ENCODE peak calls at places on chromosomes 1 and 21, in four cellular contexts. Z is K562, L is PC-9, O is astrocyte. N is an unnamed sample. For H3K27me3, the result is how much of the 10 kb centered on the place peaks cover.

GRCh38 chr1:42484382-42484781 is 21.3 kb downstream of the CCDC30 start:
- DNase-seq in Z (no peak), L (peak), O (peak), N (peak)

GRCh38 chr1:163090321-163090945 is 21.3 kb downstream of the RGS4 start:
- DNase-seq in Z (no peak), L (no peak), O (peak), N (no peak)

GRCh38 chr1:221839794-221840395 is 98.0 kb upstream of the DUSP10 start:
- DNase-seq in Z (no peak), L (peak), O (peak), N (peak)

GRCh38 chr1:53328490-53329182 is 766 bp upstream of the LRP8 start:
- DNase-seq in Z (no peak), L (no peak), O (no peak), N (no peak)

GRCh38 chr1:58780586-58781452 is 3.0 kb downstream of the JUN start:
- DNase-seq in Z (no peak), L (peak), O (peak), N (peak)

GRCh38 chr1:234214129-234214910 is 158.9 kb upstream of the COA6 start:
- DNase-seq in Z (no peak), L (no peak), O (peak), N (peak)

GRCh38 chr1:113210248-113210647 is 137.2 kb downstream of the LRIG2 start:
- DNase-seq in Z (peak), L (no peak), O (no peak), N (peak)

GRCh38 chr1:227776277-227776676 is 39.2 kb upstream of the PRSS38 start:
- DNase-seq in Z (no peak), L (no peak), O (peak), N (no peak)

GRCh38 chr1:84365225-84366221 is 32.8 kb upstream of the DNASE2B start:
- DNase-seq in Z (peak), L (peak), O (peak), N (peak)

GRCh38 chr21:43340491-43341348 is 86.2 kb downstream of the SIK1 start:
- DNase-seq in Z (peak), L (peak), O (peak), N (peak)

GRCh38 chr1:184866991-184867788 is 107.1 kb downstream of the NIBAN1 start:
- DNase-seq in Z (no peak), L (peak), O (peak), N (no peak)

GRCh38 chr21:16418211-16418610 is 688.4 kb downstream of the USP25 start:
- DNase-seq in Z (no peak), L (no peak), O (peak), N (no peak)

GRCh38 chr1:224736619-224737352 is 120.7 kb downstream of the CNIH3 start:
- DNase-seq in Z (no peak), L (no peak), O (peak), N (peak)

GRCh38 chr1:51482881-51483280 is 36.2 kb downstream of the EPS15 start:
- DNase-seq in Z (no peak), L (no peak), O (no peak), N (no peak)

GRCh38 chr21:42858185-42858847 is 21.0 kb downstream of the WDR4 start:
- DNase-seq in Z (no peak), L (no peak), O (no peak), N (no peak)

GRCh38 chr1:114334297-114334696 is 176.7 kb downstream of the TRIM33 start:
- DNase-seq in Z (no peak), L (no peak), O (no peak), N (no peak)

GRCh38 chr1:89900323-89900722 is 79.5 kb downstream of the LRRC8D start:
- DNase-seq in Z (no peak), L (no peak), O (no peak), N (no peak)

GRCh38 chr1:179929955-179930798 is 24.4 kb upstream of the CEP350 start:
- DNase-seq in Z (no peak), L (no peak), O (no peak), N (peak)

GRCh38 chr1:209368864-209369598 is 214.5 kb upstream of the CAMK1G start:
- DNase-seq in Z (no peak), L (no peak), O (peak), N (peak)

GRCh38 chr1:236681184-236681583 is 5.1 kb upstream of the ACTN2 start:
- DNase-seq in Z (no peak), L (no peak), O (no peak), N (no peak)

GRCh38 chr1:84668185-84668584 is 22.1 kb downstream of the SSX2IP start:
- DNase-seq in Z (peak), L (no peak), O (no peak), N (no peak)

GRCh38 chr1:116151739-116152576 is 40.8 kb downstream of the MAB21L3 start:
- DNase-seq in Z (peak), L (peak), O (peak), N (peak)

GRCh38 chr1:91020967-91021685 is 709 bp downstream of the ZNF644 start:
- DNase-seq in Z (peak), L (peak), O (peak), N (peak)

GRCh38 chr1:151491641-151492040 is 19.5 kb upstream of the CGN start:
- DNase-seq in Z (no peak), L (no peak), O (no peak), N (no peak)

GRCh38 chr1:12438349-12438924 is 179.6 kb downstream of the DHRS3 start:
- DNase-seq in Z (no peak), L (no peak), O (peak), N (no peak)

GRCh38 chr1:37726191-37726590 is 33.9 kb downstream of the CDCA8 start:
- DNase-seq in Z (no peak), L (no peak), O (no peak), N (no peak)

GRCh38 chr1:70293186-70293843 is 61.2 kb downstream of the ANKRD13C start:
- DNase-seq in Z (no peak), L (no peak), O (no peak), N (no peak)

GRCh38 chr1:234620272-234620711 is 10.3 kb upstream of the IRF2BP2 start:
- DNase-seq in Z (no peak), L (no peak), O (no peak), N (no peak)

GRCh38 chr21:36087362-36088138 is 17.7 kb downstream of the CBR1 start:
- DNase-seq in Z (peak), L (no peak), O (no peak), N (no peak)

GRCh38 chr1:175459839-175460238 is 267.3 kb upstream of the KIAA0040 start:
- DNase-seq in Z (no peak), L (no peak), O (no peak), N (no peak)

GRCh38 chr1:214983126-214983869 is 99.2 kb upstream of the KCNK2 start:
- DNase-seq in Z (no peak), L (no peak), O (peak), N (no peak)

GRCh38 chr1:151756291-151756690 is 7.0 kb downstream of the MRPL9 start:
- DNase-seq in Z (no peak), L (no peak), O (peak), N (no peak)

GRCh38 chr1:207431508-207431907 is 22.6 kb upstream of the CR2 start:
- DNase-seq in Z (no peak), L (no peak), O (no peak), N (no peak)

GRCh38 chr1:15222653-15223303 is 24.2 kb upstream of the FHAD1 start:
- DNase-seq in Z (no peak), L (no peak), O (no peak), N (no peak)

GRCh38 chr21:44969965-44970755 is 30.3 kb downstream of the SLX9 start:
- DNase-seq in Z (no peak), L (no peak), O (peak), N (no peak)

GRCh38 chr1:247647864-247648263 is 31.7 kb downstream of the OR13G1 start:
- DNase-seq in Z (no peak), L (no peak), O (no peak), N (no peak)

GRCh38 chr1:201906336-201906735 is 17.6 kb downstream of the SHISA4 start:
- DNase-seq in Z (no peak), L (no peak), O (no peak), N (no peak)
- TF ChIP-seq EZH2 in Z (no peak), L (no peak), O (no peak), N (no peak)

DNA sequence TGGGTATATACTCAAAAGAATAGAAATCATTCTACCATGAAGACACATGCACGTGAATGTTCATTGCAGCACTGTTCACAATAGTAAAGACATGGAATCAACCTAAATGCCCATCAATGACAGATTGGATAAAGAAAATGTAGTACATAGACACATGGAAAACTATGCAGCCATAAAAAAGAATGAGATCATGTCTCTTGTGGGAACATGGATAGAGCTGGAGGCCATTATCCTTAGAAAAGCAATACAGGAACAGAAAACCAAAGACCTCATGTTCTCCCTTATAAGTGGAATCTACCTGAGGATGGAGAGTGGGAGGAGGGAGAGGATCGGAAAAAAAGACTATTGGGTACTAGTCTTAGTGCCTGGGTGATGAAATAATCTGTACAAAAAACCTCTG is 143.9 kb downstream of the RHOU start:
- DNase-seq in Z (no peak), L (no peak), O (no peak), N (no peak)
- H3K4me2 ChIP-seq in Z (no peak), L (no peak), O (no peak), N (no peak)

GRCh38 chr1:18726388-18726787 is 95.7 kb downstream of the PAX7 start:
- DNase-seq in Z (no peak), L (no peak), O (no peak), N (no peak)

GRCh38 chr1:18725231-18725895 is 94.7 kb downstream of the PAX7 start:
- DNase-seq in Z (no peak), L (no peak), O (no peak), N (no peak)

GRCh38 chr1:18724001-18724411 is 93.4 kb downstream of the PAX7 start:
- DNase-seq in Z (no peak), L (no peak), O (no peak), N (no peak)

GRCh38 chr1:18723206-18723605 is 92.6 kb downstream of the PAX7 start:
- DNase-seq in Z (no peak), L (no peak), O (no peak), N (no peak)

GRCh38 chr1:18724801-18725200 is 94.2 kb downstream of the PAX7 start:
- DNase-seq in Z (no peak), L (no peak), O (no peak), N (no peak)
- H3K27me3 ChIP-seq in Z (half or more), L (under half), O (under half), N (half or more)

DNA sequence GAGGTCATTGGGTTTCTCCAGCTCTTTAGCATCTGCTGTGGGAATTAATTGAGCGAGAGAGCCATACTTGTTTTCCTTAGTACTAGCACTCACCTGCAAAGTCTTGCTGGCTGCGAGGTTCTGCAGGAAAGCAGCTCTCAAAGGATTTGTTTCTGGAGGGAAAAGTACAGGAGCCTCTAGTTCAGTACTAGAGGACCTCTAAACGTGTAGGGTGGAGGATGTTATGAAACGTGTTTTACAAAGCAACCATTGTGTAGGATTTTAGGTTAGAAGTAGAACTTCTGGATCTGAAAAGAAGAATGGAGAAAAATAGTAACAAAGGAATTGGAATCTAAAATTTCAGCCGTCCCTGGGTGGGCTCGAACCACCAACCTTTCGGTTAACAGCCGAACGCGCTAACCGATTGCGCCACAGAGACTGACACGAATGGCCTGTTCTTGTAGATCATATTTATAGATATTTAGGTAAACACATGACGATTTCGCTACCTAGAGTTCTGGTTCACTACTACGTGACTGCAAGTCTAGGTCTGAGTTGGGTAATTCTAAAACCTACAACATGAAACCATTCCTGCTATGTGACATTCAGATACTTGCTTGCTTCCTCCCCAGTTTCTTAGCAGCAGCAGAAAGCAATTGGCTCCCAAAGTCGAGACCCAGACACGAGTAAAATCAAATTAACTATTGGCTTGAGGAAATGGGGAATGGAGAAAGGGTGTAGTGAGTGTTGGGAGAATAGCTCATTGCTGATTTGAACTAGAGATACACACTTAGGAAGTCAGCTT is 60.2 kb upstream of the CFAP126 start:
- DNase-seq in Z (peak), L (peak), O (peak), N (peak)
- TF ChIP-seq EZH2 in Z (no peak), L (no peak), O (no peak), N (no peak)

DNA sequence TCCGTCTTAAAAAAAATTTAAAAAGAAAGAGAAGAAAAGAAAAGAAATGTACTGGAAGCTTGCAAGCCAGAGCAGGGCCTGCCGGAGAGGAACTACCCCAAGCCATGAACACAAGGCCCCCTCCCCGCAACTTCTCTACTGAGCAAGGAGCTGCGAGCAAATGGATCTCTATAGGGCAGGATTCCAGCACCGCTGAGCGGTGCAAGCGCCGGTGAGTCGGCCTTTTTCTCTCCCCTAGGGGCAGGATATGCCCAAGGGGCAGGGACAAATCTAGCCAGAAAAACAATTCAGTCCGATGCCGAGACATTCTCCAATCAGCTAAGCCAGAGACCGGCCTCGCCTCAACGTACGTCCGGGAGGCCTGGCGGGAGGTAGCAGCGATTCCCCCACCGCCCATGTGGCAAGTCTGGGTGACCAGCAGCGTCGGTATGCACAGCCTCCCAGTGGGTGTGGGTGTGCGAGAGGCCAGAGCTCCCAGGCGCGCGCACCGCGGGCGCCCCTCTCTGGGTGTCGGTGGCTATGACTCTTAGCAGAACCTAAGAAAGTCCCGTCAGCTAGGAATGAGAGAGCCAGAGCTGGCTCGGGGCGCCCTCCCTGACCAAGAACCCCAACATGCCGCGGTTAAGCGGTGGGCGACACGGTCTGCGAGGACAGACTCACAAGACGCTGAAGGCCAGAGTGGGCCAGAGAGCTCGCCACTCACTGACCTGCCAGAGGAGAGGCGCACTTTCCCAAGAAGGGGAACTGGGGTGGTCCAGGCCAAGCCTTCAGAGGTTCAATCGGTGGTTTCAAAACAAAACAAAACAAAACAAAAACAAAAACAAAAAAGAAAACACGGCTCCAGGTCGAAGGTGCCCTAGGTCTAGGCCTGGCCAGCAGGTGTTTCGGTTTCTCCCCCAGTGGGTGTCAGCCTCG is 1.9 kb downstream of the CSMD2 start:
- DNase-seq in Z (peak), L (no peak), O (peak), N (peak)
- H3K4me2 ChIP-seq in Z (no peak), L (no peak), O (peak), N (peak)

GRCh38 chr1:157409927-157410326 is 142.4 kb downstream of the FCRL5 start:
- DNase-seq in Z (no peak), L (no peak), O (no peak), N (no peak)

GRCh38 chr1:157404614-157405013 is 147.7 kb downstream of the FCRL5 start:
- DNase-seq in Z (no peak), L (no peak), O (no peak), N (no peak)

GRCh38 chr1:157405662-157406061 is 146.7 kb downstream of the FCRL5 start:
- DNase-seq in Z (no peak), L (no peak), O (no peak), N (no peak)

GRCh38 chr1:157407917-157408525 is 144.3 kb downstream of the FCRL5 start:
- DNase-seq in Z (peak), L (no peak), O (no peak), N (no peak)

DNA sequence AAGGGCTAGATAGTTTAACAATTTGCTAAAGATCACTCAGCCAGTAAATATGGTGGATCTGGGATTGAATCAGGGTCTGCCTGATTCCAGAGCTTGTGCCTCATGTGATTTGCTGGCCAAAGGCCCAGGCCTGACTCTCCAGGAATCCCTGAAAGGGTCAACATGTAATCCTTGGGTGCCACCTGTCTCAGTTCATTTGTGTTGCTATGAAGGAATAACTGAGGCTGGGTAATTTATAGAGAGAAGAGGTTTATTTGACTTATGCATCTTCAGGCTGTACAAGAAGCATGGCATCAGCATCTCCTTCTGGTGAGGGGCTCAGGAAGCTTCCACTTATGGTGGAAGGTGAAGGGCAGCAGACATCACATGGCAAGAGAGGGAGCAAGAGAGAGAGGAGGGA is 144.9 kb downstream of the FCRL5 start:
- DNase-seq in Z (no peak), L (no peak), O (no peak), N (no peak)
- H3K27me3 ChIP-seq in Z (under half), L (under half), O (under half), N (under half)

GRCh38 chr1:76868916-76869315 is 1.6 kb downstream of the ST6GALNAC5 start:
- DNase-seq in Z (no peak), L (no peak), O (no peak), N (peak)

GRCh38 chr1:76866566-76866965 is 714 bp upstream of the ST6GALNAC5 start:
- DNase-seq in Z (no peak), L (no peak), O (no peak), N (no peak)

GRCh38 chr1:76870037-76870436 is 2.8 kb downstream of the ST6GALNAC5 start:
- DNase-seq in Z (peak), L (no peak), O (no peak), N (no peak)

GRCh38 chr1:76867342-76868130 is at the start of gene ST6GALNAC5:
- DNase-seq in Z (no peak), L (no peak), O (no peak), N (peak)

DNA sequence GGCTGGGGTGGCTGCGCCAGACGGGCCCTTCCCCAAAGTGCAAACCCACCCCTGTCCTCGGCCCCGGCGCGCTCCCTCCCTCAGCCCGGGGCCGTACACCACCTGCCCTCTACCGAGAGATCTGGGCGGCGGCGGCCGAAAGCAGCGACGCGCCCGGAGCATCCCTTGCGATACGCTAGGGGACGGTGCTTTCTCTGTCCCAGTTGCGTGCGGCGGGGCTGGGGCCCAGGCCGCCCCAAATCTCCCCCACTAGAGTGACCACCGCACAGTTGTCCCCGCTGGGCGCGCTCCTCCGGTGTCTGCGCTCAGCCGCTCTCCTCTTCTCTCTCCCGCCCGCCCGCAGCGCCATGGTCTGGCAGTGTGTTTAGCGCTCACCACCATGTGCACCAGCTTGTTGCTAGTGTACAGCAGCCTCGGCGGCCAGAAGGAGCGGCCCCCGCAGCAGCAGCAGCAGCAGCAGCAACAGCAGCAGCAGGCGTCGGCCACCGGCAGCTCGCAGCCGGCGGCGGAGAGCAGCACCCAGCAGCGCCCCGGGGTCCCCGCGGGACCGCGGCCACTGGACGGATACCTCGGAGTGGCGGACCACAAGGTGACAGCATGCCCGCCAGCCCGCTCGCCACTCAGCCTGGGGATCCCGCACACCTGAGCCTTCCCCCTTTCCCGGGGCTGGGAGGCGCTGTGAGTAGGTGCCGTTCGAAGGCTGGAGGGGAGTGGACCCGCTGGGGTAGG is 1.0 kb downstream of the ST6GALNAC5 start:
- DNase-seq in Z (no peak), L (no peak), O (peak), N (peak)
- TF ChIP-seq EZH2 in Z (no peak), L (no peak), O (peak), N (peak)

GRCh38 chr21:33196956-33197374 is 32.8 kb upstream of the IFNAR2 start:
- DNase-seq in Z (peak), L (peak), O (peak), N (peak)
- H3K4me2 ChIP-seq in Z (peak), L (peak), O (peak), N (peak)

N was measured in hepatocyte.